ENCODE peak calls at places on chromosomes 12 and 14, in five cellular contexts. A, Y, N, J and I are unnamed samples.
A peak's percentile ranks its signal among the peaks of the same experiment; 100 is the strongest.

GRCh38 chr14:31137214-31137889 is 70.2 kb downstream of the HECTD1 start:
- DNase-seq in Y (no peak), N (no peak), A (no peak), J (no peak), I (no peak)

GRCh38 chr12:51103977-51104376 is 20.6 kb upstream of the CSRNP2 start:
- DNase-seq in Y (no peak), N (no peak), J (no peak), A (no peak), I (no peak)

GRCh38 chr12:64729909-64730584 is 29.2 kb downstream of the GNS start:
- DNase-seq in N (no peak), Y (peak; percentile 19), J (no peak), A (no peak), I (no peak)

GRCh38 chr14:105882626-105883025 is 356.2 kb downstream of the TMEM121 start:
- DNase-seq in J (no peak), N (no peak), Y (no peak), A (no peak), I (no peak)

GRCh38 chr12:83700858-83701257 is 1014.2 kb downstream of the TMTC2 start:
- DNase-seq in J (no peak), A (no peak), N (no peak), Y (no peak), I (no peak)

GRCh38 chr12:71438670-71439361 is 782 bp upstream of the LGR5 start:
- DNase-seq in A (peak; percentile 26), J (no peak), Y (no peak), N (peak; percentile 6), I (peak; percentile 98)

GRCh38 chr12:119544780-119545625 is 48.6 kb upstream of the TMEM233 start:
- DNase-seq in N (peak; percentile 74), A (peak; percentile 75), Y (peak; percentile 8), J (peak; percentile 81), I (peak; percentile 32)

GRCh38 chr14:81234268-81234667 is 13.5 kb upstream of the GTF2A1 start:
- DNase-seq in N (no peak), Y (no peak), A (no peak), J (no peak), I (peak; percentile 12)

GRCh38 chr14:72352012-72352411 is 419.8 kb downstream of the RGS6 start:
- DNase-seq in N (no peak), J (no peak), Y (no peak), A (no peak), I (no peak)

GRCh38 chr14:85576161-85576560 is 46.2 kb downstream of the FLRT2 start:
- DNase-seq in N (no peak), Y (no peak), A (no peak), J (no peak), I (no peak)

GRCh38 chr12:68899251-68899771 is 33.7 kb downstream of the CPM start:
- DNase-seq in Y (no peak), J (no peak), N (no peak), A (no peak), I (peak; percentile 46)

GRCh38 chr12:107495604-107496003 is 190.0 kb upstream of the PWP1 start:
- DNase-seq in Y (no peak), J (no peak), N (no peak), A (no peak), I (no peak)

GRCh38 chr12:10557766-10558165 is 52.1 kb downstream of the EIF2S3B start:
- DNase-seq in N (no peak), A (no peak), J (no peak), Y (peak; percentile 63), I (no peak)

GRCh38 chr12:21476949-21477348 is 24.5 kb downstream of the RECQL start:
- DNase-seq in J (no peak), A (no peak), Y (no peak), N (no peak), I (no peak)

GRCh38 chr12:130775953-130776856 is 60.1 kb upstream of the RIMBP2 start:
- DNase-seq in Y (no peak), N (no peak), J (peak; percentile 71), A (no peak), I (peak; percentile 97)

GRCh38 chr14:105508069-105508468 is 17.0 kb downstream of the TEDC1 start:
- DNase-seq in A (no peak), N (no peak), Y (no peak), J (no peak), I (no peak)

GRCh38 chr12:122951406-122951805 is 14.9 kb downstream of the ABCB9 start:
- DNase-seq in Y (no peak), J (no peak), N (no peak), A (no peak), I (peak; percentile 38)

GRCh38 chr14:92589213-92589852 is 75.8 kb downstream of the RIN3 start:
- DNase-seq in Y (no peak), N (no peak), J (no peak), A (no peak), I (peak; percentile 34)

GRCh38 chr14:56490379-56490778 is 89.2 kb upstream of the TMEM260 start:
- DNase-seq in J (no peak), A (peak; percentile 21), Y (no peak), N (no peak), I (peak; percentile 29)

GRCh38 chr12:90322006-90322405 is 613.4 kb upstream of the ATP2B1 start:
- DNase-seq in Y (no peak), A (no peak), N (no peak), J (no peak), I (no peak)

GRCh38 chr14:90301580-90302181 is 30.1 kb downstream of the NRDE2 start:
- DNase-seq in N (no peak), A (peak; percentile 20), J (no peak), Y (no peak), I (peak; percentile 30)

GRCh38 chr12:6346235-6346832 is 4.5 kb upstream of the TNFRSF1A start:
- DNase-seq in N (no peak), J (no peak), Y (no peak), A (no peak), I (no peak)

GRCh38 chr12:2624543-2625266 is 170.1 kb upstream of the FKBP4 start:
- DNase-seq in Y (no peak), J (peak; percentile 89), A (peak; percentile 60), N (peak; percentile 98), I (no peak)

GRCh38 chr12:26810330-26810729 is 22.7 kb downstream of the ITPR2 start:
- DNase-seq in A (no peak), Y (no peak), N (peak; percentile 75), J (no peak), I (no peak)

GRCh38 chr12:46494424-46494823 is 121.9 kb upstream of the SLC38A2 start:
- DNase-seq in N (peak; percentile 56), A (no peak), Y (no peak), J (no peak), I (peak; percentile 88)

GRCh38 chr14:37145395-37145794 is 27.0 kb downstream of the SLC25A21 start:
- DNase-seq in Y (no peak), J (no peak), A (no peak), N (no peak), I (no peak)

GRCh38 chr14:75714993-75715392 is 53.9 kb downstream of the TTLL5 start:
- DNase-seq in N (no peak), Y (no peak), A (no peak), J (no peak), I (no peak)

GRCh38 chr12:52171950-52172512 is 19.8 kb downstream of the KRT80 start:
- DNase-seq in A (peak; percentile 28), N (no peak), J (peak; percentile 80), Y (no peak), I (peak; percentile 39)

GRCh38 chr12:97026901-97027300 is 119.8 kb downstream of the NEDD1 start:
- DNase-seq in Y (no peak), J (no peak), A (no peak), N (no peak), I (no peak)

GRCh38 chr12:124901003-124901402 is 13.4 kb downstream of the UBC start:
- DNase-seq in J (no peak), N (no peak), A (no peak), Y (no peak), I (no peak)

GRCh38 chr14:55843718-55844403 is 263.9 kb downstream of the KTN1 start:
- DNase-seq in N (no peak), A (no peak), Y (no peak), J (no peak), I (no peak)

GRCh38 chr12:9699898-9700605 is 30.5 kb downstream of the CLEC2D start:
- DNase-seq in A (no peak), Y (no peak), N (no peak), J (no peak), I (no peak)

GRCh38 chr14:79278286-79278797 is 933.0 kb downstream of the DIO2 start:
- DNase-seq in Y (no peak), N (no peak), A (no peak), J (no peak), I (no peak)
- TF ChIP-seq SUZ12 in Y (no peak), N (no peak), A (no peak), J (peak; percentile 15), I (no peak)

DNA sequence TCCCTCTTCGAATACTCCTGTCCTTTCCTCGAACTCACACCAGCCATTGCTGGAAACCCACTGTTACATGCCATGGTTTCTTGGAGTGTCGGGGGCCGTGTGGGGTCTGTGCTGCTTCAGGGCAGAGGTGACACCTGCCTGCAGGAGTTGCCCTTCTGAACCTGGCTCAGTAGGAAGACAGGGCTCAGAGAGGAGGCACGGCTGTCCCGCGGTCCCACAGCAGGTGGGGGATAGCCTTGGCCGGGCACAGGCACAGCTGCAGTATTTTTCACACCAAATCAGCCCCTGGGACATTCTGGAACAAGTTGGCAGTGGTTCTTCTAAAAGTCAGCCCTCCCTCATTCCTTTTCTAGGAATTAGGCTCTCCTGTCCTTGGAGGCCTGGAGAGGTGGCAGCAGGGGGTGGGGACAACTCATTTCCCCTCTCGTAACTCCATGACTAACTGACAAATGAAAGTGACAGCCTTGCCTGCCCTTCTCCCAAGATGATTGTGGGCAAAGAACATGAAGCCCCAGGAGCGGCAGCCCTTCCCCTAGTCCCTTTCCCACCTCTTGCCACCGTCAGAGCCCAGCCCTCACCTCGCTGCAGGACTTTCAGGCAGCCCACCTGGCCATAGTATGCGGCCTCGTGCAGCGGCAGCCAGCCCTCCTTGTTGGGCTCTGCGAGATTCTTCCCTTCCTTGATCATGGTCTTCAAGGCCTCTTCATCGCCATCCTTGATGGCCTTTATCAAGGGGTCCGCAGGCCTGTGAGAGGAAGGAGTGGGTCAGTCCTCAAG is 22.4 kb downstream of the ASB2 start:
- DNase-seq in N (no peak), J (no peak), A (no peak), Y (no peak), I (no peak)
- TF ChIP-seq SUZ12 in N (no peak), J (no peak), A (no peak), Y (no peak), I (no peak)

GRCh38 chr12:15527201-15527782 is 205.0 kb downstream of the PTPRO start:
- DNase-seq in Y (no peak), A (no peak), J (peak; percentile 48), N (peak; percentile 42), I (peak; percentile 28)
- TF ChIP-seq SUZ12 in Y (no peak), A (no peak), J (no peak), N (no peak), I (no peak)

DNA sequence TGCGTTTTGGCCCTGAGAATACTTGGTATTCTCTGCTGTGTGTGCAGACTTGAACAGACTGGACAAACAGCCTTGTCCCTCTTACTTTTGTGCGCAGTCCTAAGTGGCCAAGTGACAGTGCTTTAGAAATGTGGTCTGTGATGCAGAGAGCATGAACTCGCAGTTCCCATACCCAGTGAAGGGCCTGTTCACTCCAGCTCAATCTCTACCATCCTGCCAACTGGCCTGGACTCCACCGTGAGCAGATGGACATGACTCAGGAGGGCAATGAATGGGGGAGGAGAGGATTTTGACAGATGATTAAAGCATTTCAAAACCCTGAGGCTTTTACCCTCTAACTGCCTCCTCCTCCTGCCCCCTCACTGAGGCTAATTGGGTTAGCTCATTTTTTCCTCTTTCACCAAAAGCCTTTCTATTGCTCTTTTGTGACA is 62.5 kb upstream of the PYGL start:
- DNase-seq in N (no peak), J (no peak), Y (no peak), A (no peak), I (no peak)
- TF ChIP-seq SUZ12 in N (no peak), J (no peak), Y (no peak), A (no peak), I (no peak)